ENCODE peak calls at places on chromosome 6, in ten cellular contexts. D is ascending aorta; F is Karpas-422; R is pancreas; O is GM12878; W is tibial nerve; M is HCT116; S is CD8-positive, alpha-beta T cell; X is CD4-positive, alpha-beta memory T cell; K is keratinocyte. T is an unnamed sample.

GRCh38 chr6:43852350-43852864 is 82.4 kb downstream of the VEGFA start:
- DNase-seq in W (no peak), D (no peak), S (no peak), F (no peak), M (no peak), X (no peak), K (no peak), O (no peak), R (no peak), T (no peak)

GRCh38 chr6:22732186-22732970 is 163.0 kb downstream of the HDGFL1 start:
- DNase-seq in S (no peak), W (no peak), K (no peak), D (no peak), F (no peak), M (no peak), X (no peak), R (no peak), O (no peak), T (no peak)

GRCh38 chr6:12149944-12150510 is 137.9 kb downstream of the HIVEP1 start:
- DNase-seq in R (no peak), M (no peak), D (no peak), O (no peak), F (no peak), S (no peak), X (no peak), K (no peak), W (no peak), T (no peak)

GRCh38 chr6:81436990-81437389 is 315.5 kb downstream of the TENT5A start:
- DNase-seq in D (no peak), O (no peak), R (no peak), S (no peak), M (no peak), X (no peak), W (no peak), K (no peak), F (no peak), T (no peak)

GRCh38 chr6:28673800-28674671 is 148.4 kb downstream of the GPX5 start:
- DNase-seq in M (peak; percentile 66), R (no peak), S (no peak), K (peak; percentile 50), D (no peak), O (peak; percentile 48), W (no peak), X (no peak), F (peak; percentile 44), T (peak; percentile 33)

GRCh38 chr6:35703554-35703953 is 14.8 kb upstream of the FKBP5 start:
- DNase-seq in M (no peak), S (no peak), O (no peak), F (no peak), X (no peak), W (no peak), K (no peak), R (no peak), D (no peak), T (no peak)

GRCh38 chr6:150586850-150587359 is 12.8 kb upstream of the PLEKHG1 start:
- DNase-seq in R (no peak), F (no peak), X (no peak), O (no peak), M (no peak), S (no peak), K (no peak), D (no peak), W (no peak), T (no peak)

GRCh38 chr6:144284753-144285547 is at the start of gene UTRN:
- DNase-seq in D (peak; percentile 88), R (peak; percentile 89), O (no peak), F (peak; percentile 49), X (peak; percentile 28), M (no peak), W (peak; percentile 45), K (no peak), S (peak; percentile 28), T (peak; percentile 60)

GRCh38 chr6:33592595-33593413 is 12.7 kb upstream of the BAK1 start:
- DNase-seq in X (peak; percentile 46), S (peak; percentile 55), D (no peak), O (peak; percentile 63), F (peak; percentile 44), W (no peak), M (no peak), K (no peak), R (no peak), T (no peak)

GRCh38 chr6:34606477-34607130 is 50.5 kb upstream of the SPDEF start:
- DNase-seq in R (no peak), M (no peak), D (no peak), X (no peak), W (no peak), K (no peak), F (peak; percentile 64), O (no peak), S (no peak), T (no peak)
- H3K4me3 ChIP-seq in R (no peak overlapping the region), M (no peak overlapping the region), D (no peak overlapping the region), X (no peak overlapping the region), W (no peak overlapping the region), K (no peak overlapping the region), F (peak overlapping the region; percentile 37), O (no peak overlapping the region), S (no peak overlapping the region), T (no peak overlapping the region)

GRCh38 chr6:39314273-39314790 is at the start of gene KCNK17:
- DNase-seq in X (no peak), S (no peak), D (no peak), W (no peak), R (peak; percentile 74), M (no peak), F (no peak), K (no peak), O (no peak), T (no peak)
- H3K27ac ChIP-seq in X (no peak within 1 kb of the TSS), S (no peak within 1 kb of the TSS), D (peak within 1 kb of the TSS; percentile 67), W (no peak within 1 kb of the TSS), R (no peak within 1 kb of the TSS), M (no peak within 1 kb of the TSS), F (no peak within 1 kb of the TSS), K (no peak within 1 kb of the TSS), O (no peak within 1 kb of the TSS), T (no peak within 1 kb of the TSS)

DNA sequence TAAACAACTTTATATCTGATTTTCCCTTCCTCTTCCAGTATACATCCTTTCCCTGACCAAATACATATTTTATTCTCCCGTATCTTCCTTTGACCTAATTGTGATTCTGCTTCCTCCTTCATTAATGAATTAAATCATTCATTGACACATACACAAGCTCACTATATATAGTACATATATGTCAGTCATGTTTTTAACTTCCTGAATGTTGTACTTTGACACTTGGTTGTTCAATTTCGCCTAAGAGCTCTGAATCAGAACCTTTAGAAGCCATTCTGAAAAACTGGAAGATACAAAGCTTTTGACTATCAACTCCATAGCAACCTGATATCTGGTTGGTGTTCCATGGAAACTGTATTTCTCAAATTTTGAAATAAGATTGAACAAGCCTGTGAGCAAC is 27.3 kb upstream of the HFE start:
- DNase-seq in R (no peak), M (no peak), W (no peak), X (no peak), D (no peak), S (no peak), O (no peak), K (no peak), F (no peak), T (no peak)
- H3K27me3 ChIP-seq in R (no peaks in the 10 kb centered on the region), M (no peaks in the 10 kb centered on the region), W (no peaks in the 10 kb centered on the region), X (no peaks in the 10 kb centered on the region), D (no peaks in the 10 kb centered on the region), S (no peaks in the 10 kb centered on the region), O (no peaks in the 10 kb centered on the region), K (no peaks in the 10 kb centered on the region), F (no peaks in the 10 kb centered on the region), T (no peaks in the 10 kb centered on the region)

GRCh38 chr6:39050453-39051112 is 2.0 kb downstream of the GLP1R start:
- DNase-seq in M (no peak), R (no peak), K (no peak), F (no peak), S (no peak), D (no peak), W (no peak), O (no peak), X (no peak), T (no peak)

GRCh38 chr6:39044181-39044580 is 4.4 kb upstream of the GLP1R start:
- DNase-seq in K (no peak), R (no peak), S (no peak), F (no peak), M (no peak), W (no peak), O (no peak), D (no peak), X (no peak), T (no peak)

GRCh38 chr6:39049575-39050283 is 1.1 kb downstream of the GLP1R start:
- DNase-seq in F (no peak), S (no peak), K (no peak), M (no peak), D (no peak), R (no peak), O (no peak), W (no peak), X (no peak), T (no peak)

GRCh38 chr6:39048481-39049399 is at the start of gene GLP1R:
- DNase-seq in M (no peak), O (no peak), D (no peak), W (no peak), X (no peak), S (no peak), K (no peak), F (no peak), R (peak; percentile 85), T (no peak)

DNA sequence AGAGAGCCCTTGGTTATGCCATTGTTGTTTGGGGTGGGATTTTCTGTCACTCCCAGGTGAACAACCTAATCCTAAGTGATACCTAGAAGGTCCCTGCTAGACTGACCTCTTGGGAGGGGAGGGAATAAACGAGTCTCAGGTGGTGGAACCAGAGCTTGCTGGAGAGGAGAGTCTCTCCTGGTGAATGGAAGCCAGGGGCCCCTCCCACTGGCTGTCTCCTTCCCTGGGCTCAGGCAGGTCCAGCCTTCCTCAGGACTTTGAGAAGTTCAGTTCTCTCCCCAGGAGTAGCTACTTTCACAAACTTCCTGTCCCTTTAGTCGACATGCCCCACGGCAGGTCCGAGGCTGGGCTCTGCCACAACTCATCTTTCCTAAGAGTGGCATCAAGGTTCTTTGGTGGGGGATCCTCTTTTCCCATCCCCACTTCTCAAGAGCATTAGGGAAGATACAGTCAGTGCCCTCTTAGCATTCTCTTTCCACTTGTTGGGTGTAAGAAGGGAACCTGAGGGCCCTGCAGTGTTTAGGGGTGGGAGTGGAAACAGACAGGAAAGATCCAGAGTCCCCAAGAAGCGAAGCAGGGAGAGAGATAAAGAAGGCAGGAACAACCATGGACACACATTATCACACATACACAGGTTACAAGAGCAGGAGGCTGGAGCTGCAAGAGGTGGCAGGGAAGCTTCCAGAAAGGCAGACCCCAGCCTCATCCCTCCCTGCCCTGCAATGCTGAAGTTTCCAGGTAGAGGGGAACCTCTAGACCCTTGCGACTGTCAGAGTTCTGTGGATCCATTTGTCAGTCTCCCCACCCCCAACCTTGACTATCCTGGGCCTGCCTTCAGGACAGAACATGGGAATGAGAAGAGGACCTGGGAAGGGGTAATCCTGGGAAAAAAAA is 900 bp upstream of the GLP1R start:
- DNase-seq in M (no peak), F (no peak), K (no peak), W (no peak), S (no peak), R (no peak), X (no peak), O (no peak), D (no peak), T (no peak)
- H3K4me3 ChIP-seq in M (no peak overlapping the region), F (no peak overlapping the region), K (no peak overlapping the region), W (no peak overlapping the region), S (no peak overlapping the region), R (no peak overlapping the region), X (no peak overlapping the region), O (no peak overlapping the region), D (no peak overlapping the region), T (no peak overlapping the region)

T was measured in AG04450.